ENCODE peak calls at places on chromosome X, in six cellular contexts. U is EL; Q is pons; Z is RPMI7951; M is naive thymus-derived CD8-positive, alpha-beta T cell; O is progenitor cell of endocrine pancreas. H is an unnamed sample.

GRCh38 chrX:7996414-7996813 is 69.2 kb upstream of the PNPLA4 start:
- DNase-seq in O (no peak), M (peak), Q (peak), U (peak), Z (peak), H (peak)

GRCh38 chrX:142804085-142804484 is 221.6 kb upstream of the SPANXN4 start:
- DNase-seq in U (no peak), O (no peak), Z (no peak), M (no peak), Q (no peak), H (no peak)

GRCh38 chrX:43514820-43515219 is 141.3 kb upstream of the MAOA start:
- DNase-seq in Z (no peak), M (no peak), U (no peak), Q (no peak), O (no peak), H (no peak)

GRCh38 chrX:39427492-39428289 is 626.4 kb downstream of the MID1IP1 start:
- DNase-seq in M (no peak), Z (peak), U (peak), O (no peak), Q (no peak), H (peak)

GRCh38 chrX:87397103-87397886 is 120.3 kb upstream of the KLHL4 start:
- DNase-seq in M (no peak), Z (peak), Q (no peak), U (no peak), O (no peak), H (peak)

GRCh38 chrX:9578083-9578779 is 113.4 kb downstream of the TBL1X start:
- DNase-seq in O (no peak), Z (no peak), Q (peak), U (no peak), M (no peak), H (no peak)

GRCh38 chrX:155148724-155149537 is 67.3 kb upstream of the VBP1 start:
- DNase-seq in Q (peak), O (no peak), M (peak), Z (peak), U (peak), H (peak)

GRCh38 chrX:154021131-154021611 is 1.5 kb upstream of the IRAK1 start:
- DNase-seq in Q (no peak), M (no peak), Z (peak), O (no peak), U (peak), H (peak)

GRCh38 chrX:45850775-45851433 is 650.2 kb upstream of the DIPK2B start:
- DNase-seq in Q (no peak), U (peak), Z (peak), M (no peak), O (peak), H (peak)

GRCh38 chrX:9866633-9867032 is 80.4 kb downstream of the SHROOM2 start:
- DNase-seq in Z (no peak), U (no peak), O (no peak), Q (no peak), M (no peak), H (no peak)

GRCh38 chrX:152915541-152916241 is 17.8 kb downstream of the ZNF185 start:
- DNase-seq in O (peak), Q (no peak), M (no peak), U (peak), Z (peak), H (peak)

GRCh38 chrX:19883878-19884277 is 3.5 kb downstream of the SH3KBP1 start:
- DNase-seq in M (no peak), U (no peak), Q (no peak), Z (peak), O (no peak), H (no peak)

GRCh38 chrX:134717698-134718328 is 59.5 kb upstream of the PLAC1 start:
- DNase-seq in M (no peak), O (no peak), Q (no peak), Z (no peak), U (no peak), H (no peak)

GRCh38 chrX:6291444-6291843 is 62.8 kb upstream of the NLGN4X start:
- DNase-seq in O (no peak), Z (no peak), U (no peak), M (no peak), Q (no peak), H (no peak)

GRCh38 chrX:87409113-87409841 is 108.3 kb upstream of the KLHL4 start:
- DNase-seq in Q (no peak), Z (peak), M (no peak), U (no peak), O (no peak), H (peak)

GRCh38 chrX:19670854-19671620 is 155.7 kb upstream of the MAP3K15 start:
- DNase-seq in Q (peak), O (no peak), M (no peak), Z (peak), U (peak), H (peak)

GRCh38 chrX:108399427-108400165 is 38.6 kb downstream of the COL4A6 start:
- DNase-seq in U (peak), O (no peak), Q (no peak), Z (peak), M (no peak), H (peak)

GRCh38 chrX:24259544-24260240 is 54.2 kb downstream of the SUPT20HL2 start:
- DNase-seq in O (no peak), Z (peak), U (peak), M (no peak), Q (peak), H (peak)

GRCh38 chrX:150282953-150283352 is 80.2 kb upstream of the MAMLD1 start:
- DNase-seq in U (no peak), O (no peak), Z (no peak), Q (no peak), M (no peak), H (no peak)

GRCh38 chrX:70293621-70294020 is 3.7 kb downstream of the KIF4A start:
- DNase-seq in O (no peak), Z (no peak), Q (no peak), U (peak), M (no peak), H (no peak)

GRCh38 chrX:41238543-41238942 is 95.4 kb upstream of the DDX3X start:
- DNase-seq in Q (peak), U (peak), Z (peak), M (no peak), O (no peak), H (peak)

GRCh38 chrX:107691024-107691448 is 62.7 kb downstream of the PRPS1 start:
- DNase-seq in Q (no peak), Z (no peak), O (no peak), U (no peak), M (no peak), H (no peak)

GRCh38 chrX:7787714-7788113 is 55.3 kb upstream of the VCX start:
- DNase-seq in O (no peak), Z (no peak), M (no peak), U (no peak), Q (no peak), H (no peak)

GRCh38 chrX:20361890-20362262 is 95.2 kb upstream of the RPS6KA3 start:
- DNase-seq in U (peak), Q (no peak), M (no peak), Z (peak), O (no peak), H (peak)

GRCh38 chrX:95703696-95704095 is 980.9 kb upstream of the DIAPH2 start:
- DNase-seq in Q (no peak), M (no peak), U (no peak), O (no peak), Z (peak), H (no peak)

GRCh38 chrX:143017272-143017671 is 8.5 kb upstream of the SPANXN4 start:
- DNase-seq in O (no peak), U (no peak), Z (no peak), M (no peak), Q (no peak), H (no peak)

GRCh38 chrX:77693594-77693993 is 92.4 kb downstream of the ATRX start:
- DNase-seq in U (no peak), Q (no peak), O (no peak), M (no peak), Z (no peak), H (no peak)

GRCh38 chrX:69045616-69046345 is 119.5 kb downstream of the PJA1 start:
- DNase-seq in M (no peak), Q (no peak), Z (no peak), U (no peak), O (peak), H (no peak)

GRCh38 chrX:111869639-111870034 is 6.3 kb upstream of the TRPC5OS start:
- DNase-seq in M (peak), O (peak), Z (peak), U (peak), Q (peak), H (peak)

GRCh38 chrX:11171956-11172355 is 60.8 kb downstream of the HCCS start:
- DNase-seq in Q (no peak), O (no peak), U (no peak), Z (no peak), M (no peak), H (no peak)

GRCh38 chrX:13398073-13398823 is 78.4 kb upstream of the ATXN3L start:
- DNase-seq in U (peak), M (no peak), Q (no peak), Z (peak), O (no peak), H (peak)

GRCh38 chrX:54785901-54786300 is 12.2 kb downstream of the ITIH6 start:
- DNase-seq in M (no peak), Q (no peak), O (no peak), U (peak), Z (peak), H (no peak)

GRCh38 chrX:41051303-41051702 is 33.9 kb upstream of the USP9X start:
- DNase-seq in Q (no peak), M (no peak), O (no peak), Z (no peak), U (no peak), H (no peak)

H was measured in astrocyte of the hippocampus.